ENCODE peak calls at places on chromosomes 1 and 21, in six cellular contexts. W is testis; D is stomach; G is mesothelial cell of epicardium; C is sigmoid colon; E is CD8-positive, alpha-beta T cell. X is an unnamed sample.

GRCh38 chr1:182246783-182247182 is 144.8 kb downstream of the GLUL start:
- DNase-seq in G (no peak), C (no peak), E (no peak), W (no peak), D (peak), X (no peak)

GRCh38 chr1:215749423-215749822 is 182.3 kb downstream of the KCTD3 start:
- DNase-seq in C (no peak), E (no peak), W (no peak), D (no peak), G (no peak), X (no peak)

GRCh38 chr1:108699375-108700332 is 7.5 kb downstream of the PRPF38B start:
- DNase-seq in C (no peak), D (no peak), G (no peak), W (no peak), E (no peak), X (no peak)

GRCh38 chr21:46051379-46051770 is 46.5 kb upstream of the COL6A2 start:
- DNase-seq in E (no peak), D (no peak), C (peak), W (no peak), G (no peak), X (no peak)

GRCh38 chr21:44871576-44872265 is 1.8 kb downstream of the PTTG1IP start:
- DNase-seq in W (peak), D (peak), C (peak), E (no peak), G (no peak), X (no peak)

GRCh38 chr1:65924471-65924870 is 131.8 kb downstream of the PDE4B start:
- DNase-seq in C (no peak), G (no peak), E (no peak), D (no peak), W (no peak), X (no peak)

GRCh38 chr1:235298772-235299513 is 29.0 kb downstream of the ARID4B start:
- DNase-seq in E (no peak), C (no peak), D (no peak), W (no peak), G (no peak), X (no peak)

GRCh38 chr21:36147891-36148290 is 8.7 kb upstream of the DOP1B start:
- DNase-seq in E (no peak), C (no peak), G (no peak), D (no peak), W (no peak), X (no peak)

GRCh38 chr1:240399381-240399780 is 212.6 kb downstream of the GREM2 start:
- DNase-seq in D (no peak), W (no peak), C (no peak), E (no peak), G (no peak), X (no peak)

GRCh38 chr1:93079685-93080141 is 630 bp downstream of the MTF2 start:
- DNase-seq in W (peak), E (no peak), D (no peak), G (peak), C (peak), X (peak)

GRCh38 chr1:182909578-182909977 is 43.4 kb downstream of the SHCBP1L start:
- DNase-seq in D (no peak), E (no peak), C (no peak), W (no peak), G (no peak), X (no peak)

GRCh38 chr1:11873395-11873794 is 14.7 kb upstream of the NPPB start:
- DNase-seq in C (no peak), D (no peak), E (no peak), G (no peak), W (no peak), X (no peak)

GRCh38 chr1:159469921-159470595 is 30.5 kb downstream of the OR10J1 start:
- DNase-seq in G (no peak), E (no peak), W (no peak), D (no peak), C (no peak), X (no peak)

GRCh38 chr1:5999711-6000443 is 7.7 kb upstream of the NPHP4 start:
- DNase-seq in D (no peak), G (no peak), C (peak), E (no peak), W (no peak), X (no peak)

GRCh38 chr1:156336242-156336641 is 1.9 kb downstream of the CCT3 start:
- DNase-seq in W (no peak), D (no peak), C (no peak), G (no peak), E (no peak), X (no peak)

GRCh38 chr1:47189844-47190562 is at the start of gene PDZK1IP1:
- DNase-seq in C (peak), W (peak), G (peak), D (peak), E (no peak), X (no peak)

GRCh38 chr1:154696001-154696400 is 88.0 kb upstream of the ADAR start:
- DNase-seq in D (no peak), C (no peak), G (no peak), W (no peak), E (no peak), X (no peak)

GRCh38 chr1:30272288-30273020 is 450.9 kb downstream of the MATN1 start:
- DNase-seq in D (no peak), E (no peak), G (peak), C (no peak), W (no peak), X (no peak)

GRCh38 chr1:7042322-7043231 is 257.3 kb downstream of the CAMTA1 start:
- DNase-seq in G (no peak), W (peak), C (no peak), E (no peak), D (no peak), X (no peak)

GRCh38 chr1:31723828-31724359 is 20.1 kb upstream of the COL16A1 start:
- DNase-seq in C (no peak), E (peak), W (peak), G (peak), D (peak), X (no peak)

GRCh38 chr1:64363116-64363515 is 106.8 kb upstream of the CACHD1 start:
- DNase-seq in D (no peak), E (no peak), W (no peak), G (no peak), C (no peak), X (no peak)

GRCh38 chr21:38841472-38841871 is 35.7 kb downstream of the ETS2 start:
- DNase-seq in E (no peak), D (no peak), W (no peak), G (no peak), C (no peak), X (no peak)

GRCh38 chr1:19664453-19665043 is at the start of gene HTR6:
- DNase-seq in W (no peak), D (no peak), C (no peak), G (no peak), E (no peak), X (no peak)

GRCh38 chr21:45365608-45366241 is 39.2 kb upstream of the COL18A1 start:
- DNase-seq in W (no peak), E (no peak), D (no peak), C (no peak), G (no peak), X (no peak)

GRCh38 chr1:15825800-15826199 is 18.4 kb upstream of the UQCRHL start:
- DNase-seq in W (no peak), E (no peak), D (no peak), G (no peak), C (no peak), X (no peak)

GRCh38 chr1:19038732-19039131 is 82.3 kb upstream of the IFFO2 start:
- DNase-seq in E (no peak), D (no peak), G (no peak), W (no peak), C (no peak), X (no peak)

GRCh38 chr1:172930142-172930541 is 120.6 kb downstream of the TNFSF18 start:
- DNase-seq in E (no peak), W (no peak), G (no peak), C (no peak), D (no peak), X (no peak)

GRCh38 chr1:84488107-84488506 is 9.0 kb downstream of the RPF1 start:
- DNase-seq in C (no peak), G (no peak), W (no peak), E (no peak), D (no peak), X (no peak)

GRCh38 chr1:156123356-156124196 is 9.1 kb downstream of the LMNA start:
- DNase-seq in C (peak), G (peak), E (no peak), W (peak), D (peak), X (peak)

GRCh38 chr1:20666804-20667203 is 5.6 kb upstream of the DDOST start:
- DNase-seq in D (no peak), E (no peak), G (no peak), C (no peak), W (peak), X (no peak)

GRCh38 chr1:54708385-54708784 is 7.3 kb upstream of the TTC4 start:
- DNase-seq in W (no peak), E (no peak), C (no peak), G (no peak), D (no peak), X (no peak)

GRCh38 chr1:194338241-194338948 is 1152.0 kb upstream of the B3GALT2 start:
- DNase-seq in W (no peak), G (no peak), C (no peak), E (no peak), D (no peak), X (no peak)

GRCh38 chr1:194339451-194339850 is 1153.0 kb upstream of the B3GALT2 start:
- DNase-seq in C (no peak), D (no peak), G (no peak), E (no peak), W (no peak), X (no peak)

GRCh38 chr1:194347184-194347583 is 1160.8 kb upstream of the B3GALT2 start:
- DNase-seq in D (no peak), W (no peak), G (no peak), E (no peak), C (no peak), X (no peak)

GRCh38 chr1:194341587-194341986 is 1155.2 kb upstream of the B3GALT2 start:
- DNase-seq in G (no peak), C (no peak), E (no peak), W (no peak), D (no peak), X (no peak)

GRCh38 chr1:194342484-194343262 is 1156.3 kb upstream of the B3GALT2 start:
- DNase-seq in E (no peak), W (no peak), G (no peak), D (no peak), C (peak), X (no peak)
- TF ChIP-seq CTCF in E (no peak), W (no peak), G (no peak), D (no peak), C (no peak), X (no peak)

DNA sequence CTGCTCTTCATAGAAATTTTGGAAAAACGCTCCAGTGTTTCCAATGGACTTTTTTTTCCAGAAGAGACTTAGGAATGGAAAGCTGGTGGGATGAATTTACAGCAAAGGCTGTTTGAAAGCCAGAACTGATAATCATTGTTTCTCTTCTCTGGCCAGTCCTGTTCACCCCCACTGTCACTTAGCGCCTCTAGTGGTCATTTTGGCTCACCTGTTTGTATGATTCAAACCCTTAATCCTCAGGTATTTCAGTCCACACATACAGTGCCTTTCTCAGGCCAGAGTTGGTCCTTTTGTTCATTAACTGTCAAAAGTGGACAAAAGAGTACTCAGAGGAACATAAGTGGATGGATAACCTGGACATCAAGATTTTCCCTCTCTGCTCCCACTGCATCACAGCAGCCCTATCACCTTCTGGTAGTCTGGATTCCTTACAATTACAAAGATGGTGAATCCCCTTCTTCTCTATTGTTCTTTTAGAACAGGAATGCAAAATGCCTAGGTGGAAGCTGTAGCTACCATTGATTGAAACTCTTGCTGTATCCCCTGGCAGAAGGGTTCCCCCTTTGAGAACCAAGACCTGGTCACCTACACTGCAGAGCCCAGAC is 177.6 kb upstream of the OLFM3 start:
- DNase-seq in G (no peak), W (no peak), E (no peak), C (no peak), D (no peak), X (no peak)
- TF ChIP-seq CTCF in G (no peak), W (peak), E (no peak), C (no peak), D (no peak), X (no peak)

GRCh38 chr1:203148127-203148526 is 20.6 kb downstream of the ADORA1 start:
- DNase-seq in G (no peak), D (peak), C (no peak), E (no peak), W (no peak), X (no peak)
- TF ChIP-seq CTCF in G (peak), D (peak), C (no peak), E (no peak), W (peak), X (no peak)

GRCh38 chr1:38528600-38528999 is 331.0 kb downstream of the RRAGC start:
- DNase-seq in C (no peak), D (no peak), W (no peak), E (no peak), G (no peak), X (no peak)
- TF ChIP-seq CTCF in C (no peak), D (no peak), W (no peak), E (no peak), G (no peak), X (no peak)

GRCh38 chr1:200670215-200671118 is 760 bp upstream of the DDX59 start:
- DNase-seq in E (no peak), C (no peak), D (peak), W (peak), G (no peak), X (no peak)

GRCh38 chr1:200668514-200669313 is 993 bp downstream of the DDX59 start:
- DNase-seq in E (no peak), G (no peak), D (no peak), W (no peak), C (no peak), X (no peak)

GRCh38 chr1:200666309-200666708 is 3.4 kb downstream of the DDX59 start:
- DNase-seq in C (no peak), E (no peak), G (no peak), D (no peak), W (no peak), X (no peak)

GRCh38 chr1:200671235-200671786 is 1.6 kb upstream of the DDX59 start:
- DNase-seq in E (no peak), C (no peak), W (no peak), D (no peak), G (no peak), X (no peak)

DNA sequence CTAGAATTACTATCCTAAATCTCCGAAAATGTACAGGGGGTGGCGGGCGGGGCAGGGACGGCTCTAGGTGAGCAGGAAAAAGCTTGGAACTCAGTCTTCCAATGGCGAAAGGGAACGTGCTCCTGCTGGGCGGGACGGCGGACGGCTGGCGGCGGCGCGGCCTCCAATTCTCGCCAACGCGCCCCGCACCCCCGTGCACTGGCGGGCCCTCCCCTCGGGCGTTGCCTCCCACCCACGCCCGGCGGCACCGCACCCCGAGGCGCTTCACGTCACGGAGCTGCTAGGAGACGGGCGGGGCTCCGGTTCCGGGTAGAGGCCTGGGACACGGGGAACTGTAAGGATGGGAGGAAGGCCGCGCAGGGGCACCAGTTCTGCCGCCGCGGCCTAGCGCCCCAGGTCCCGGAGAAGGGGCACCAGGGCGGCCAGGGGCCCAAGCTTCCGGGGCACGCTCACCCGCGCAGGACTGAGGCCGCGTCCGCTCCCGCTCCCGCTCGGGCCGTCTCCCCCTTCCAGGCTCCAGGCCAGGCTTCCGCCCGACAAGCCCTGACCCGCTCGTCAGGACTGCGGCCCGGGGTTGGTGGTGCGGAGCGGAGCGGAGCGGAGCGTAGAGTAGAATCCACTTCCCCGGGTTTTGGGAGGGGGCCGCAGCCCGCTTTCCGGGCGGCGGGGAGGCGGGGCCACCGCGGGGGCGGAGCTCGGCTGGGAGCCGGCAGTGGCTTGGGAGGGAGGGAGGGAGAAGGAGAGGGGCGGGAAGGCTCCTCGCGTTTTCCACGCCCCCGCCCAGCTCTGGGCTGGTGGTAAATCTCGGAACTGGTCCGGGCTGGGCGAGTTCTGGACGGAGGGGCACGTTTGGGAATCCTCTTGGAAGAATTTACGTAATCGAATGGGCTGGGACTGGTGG is at the start of gene DDX59:
- DNase-seq in D (peak), E (peak), G (peak), W (peak), C (peak), X (peak)
- TF ChIP-seq CTCF in D (no peak), E (no peak), G (no peak), W (no peak), C (no peak), X (no peak)

GRCh38 chr1:167051907-167052306 is 38.3 kb downstream of the GPA33 start:
- DNase-seq in D (no peak), E (no peak), G (no peak), C (no peak), W (no peak), X (no peak)

GRCh38 chr1:167054946-167055630 is 35.1 kb downstream of the GPA33 start:
- DNase-seq in E (no peak), G (no peak), C (no peak), D (no peak), W (no peak), X (no peak)

GRCh38 chr1:167054531-167054930 is 35.6 kb downstream of the GPA33 start:
- DNase-seq in C (no peak), W (no peak), D (no peak), E (no peak), G (no peak), X (no peak)

GRCh38 chr1:167056529-167057296 is 33.5 kb downstream of the GPA33 start:
- DNase-seq in G (no peak), D (no peak), W (no peak), E (no peak), C (no peak), X (no peak)

DNA sequence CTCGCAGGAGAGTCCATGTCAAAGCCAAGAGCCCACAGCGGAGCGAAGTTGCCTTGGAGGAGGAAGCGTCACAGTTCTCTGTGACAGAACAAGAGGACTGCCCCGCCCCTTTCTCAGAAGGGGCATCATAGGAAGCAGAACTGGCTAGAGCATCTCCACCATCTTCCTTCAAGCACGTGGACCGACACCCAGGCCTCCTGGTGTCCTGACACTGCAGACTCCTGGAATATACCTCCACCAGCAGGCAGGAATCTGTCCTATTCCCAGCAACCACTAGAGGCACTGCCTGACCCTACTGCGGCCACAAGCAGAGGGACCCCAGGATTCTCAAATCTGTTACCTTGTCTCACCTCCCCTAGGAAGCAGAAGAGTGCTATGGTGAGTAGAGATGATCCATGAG is 37.8 kb downstream of the GPA33 start:
- DNase-seq in E (no peak), C (no peak), W (no peak), D (no peak), G (no peak), X (no peak)
- TF ChIP-seq CTCF in E (no peak), C (peak), W (peak), D (peak), G (peak), X (no peak)